ENCODE peak calls at places on chromosomes 16 and 17, in nine cellular contexts. One of them, this sample, is unnamed.

GRCh38 chr17:65218261-65218660 is 81.1 kb downstream of the RGS9 start:
- DNase-seq in NCI-H226: no peak
- DNase-seq in LNCaP clone FGC: no peak
- DNase-seq in CD4-positive, alpha-beta T cell: no peak
- DNase-seq in stimulated activated CD4-positive, alpha-beta T cell treated with anti-CD3 and anti-CD28 coated beads, Interleukin-15, amount 100 ng/mL, for 1 hour: no peak
- DNase-seq in hypothalamus: no peak
- DNase-seq in nephron progenitor cell: no peak
- DNase-seq in heart right ventricle: no peak
- DNase-seq in GM23248: no peak
- DNase-seq in this sample: no peak

GRCh38 chr17:30170415-30170987 is 53.9 kb downstream of the NSRP1 start:
- DNase-seq in LNCaP clone FGC: no peak
- DNase-seq in hypothalamus: no peak
- DNase-seq in CD4-positive, alpha-beta T cell: no peak
- DNase-seq in GM23248: no peak
- DNase-seq in stimulated activated CD4-positive, alpha-beta T cell treated with anti-CD3 and anti-CD28 coated beads, Interleukin-15, amount 100 ng/mL, for 1 hour: no peak
- DNase-seq in NCI-H226: no peak
- DNase-seq in nephron progenitor cell: no peak
- DNase-seq in heart right ventricle: no peak
- DNase-seq in this sample: no peak

GRCh38 chr17:76783146-76783545 is 45.2 kb downstream of the MFSD11 start:
- DNase-seq in CD4-positive, alpha-beta T cell: no peak
- DNase-seq in NCI-H226: no peak
- DNase-seq in stimulated activated CD4-positive, alpha-beta T cell treated with anti-CD3 and anti-CD28 coated beads, Interleukin-15, amount 100 ng/mL, for 1 hour: no peak
- DNase-seq in hypothalamus: no peak
- DNase-seq in heart right ventricle: no peak
- DNase-seq in GM23248: no peak
- DNase-seq in nephron progenitor cell: no peak
- DNase-seq in LNCaP clone FGC: no peak
- DNase-seq in this sample: no peak

GRCh38 chr17:49783051-49783715 is 5.3 kb upstream of the KAT7 start:
- DNase-seq in hypothalamus: no peak
- DNase-seq in nephron progenitor cell: no peak
- DNase-seq in stimulated activated CD4-positive, alpha-beta T cell treated with anti-CD3 and anti-CD28 coated beads, Interleukin-15, amount 100 ng/mL, for 1 hour: no peak
- DNase-seq in NCI-H226: no peak
- DNase-seq in heart right ventricle: peak
- DNase-seq in LNCaP clone FGC: no peak
- DNase-seq in CD4-positive, alpha-beta T cell: no peak
- DNase-seq in GM23248: no peak
- DNase-seq in this sample: no peak

GRCh38 chr17:38873646-38874380 is 4.0 kb downstream of the LASP1 start:
- DNase-seq in CD4-positive, alpha-beta T cell: no peak
- DNase-seq in NCI-H226: peak
- DNase-seq in LNCaP clone FGC: no peak
- DNase-seq in heart right ventricle: no peak
- DNase-seq in GM23248: peak
- DNase-seq in stimulated activated CD4-positive, alpha-beta T cell treated with anti-CD3 and anti-CD28 coated beads, Interleukin-15, amount 100 ng/mL, for 1 hour: no peak
- DNase-seq in nephron progenitor cell: no peak
- DNase-seq in hypothalamus: no peak
- DNase-seq in this sample: peak

GRCh38 chr17:57086069-57086930 is 1.3 kb downstream of the AKAP1 start:
- DNase-seq in hypothalamus: no peak
- DNase-seq in GM23248: peak
- DNase-seq in nephron progenitor cell: peak
- DNase-seq in NCI-H226: peak
- DNase-seq in heart right ventricle: no peak
- DNase-seq in CD4-positive, alpha-beta T cell: peak
- DNase-seq in stimulated activated CD4-positive, alpha-beta T cell treated with anti-CD3 and anti-CD28 coated beads, Interleukin-15, amount 100 ng/mL, for 1 hour: no peak
- DNase-seq in LNCaP clone FGC: no peak
- DNase-seq in this sample: peak

GRCh38 chr16:9092963-9093477 is 1.6 kb downstream of the HAPSTR1 start:
- DNase-seq in heart right ventricle: peak
- DNase-seq in nephron progenitor cell: peak
- DNase-seq in hypothalamus: no peak
- DNase-seq in LNCaP clone FGC: no peak
- DNase-seq in NCI-H226: no peak
- DNase-seq in CD4-positive, alpha-beta T cell: peak
- DNase-seq in GM23248: peak
- DNase-seq in stimulated activated CD4-positive, alpha-beta T cell treated with anti-CD3 and anti-CD28 coated beads, Interleukin-15, amount 100 ng/mL, for 1 hour: no peak
- DNase-seq in this sample: peak

GRCh38 chr17:2705263-2705662 is 6.3 kb downstream of the CLUH start:
- DNase-seq in GM23248: peak
- DNase-seq in stimulated activated CD4-positive, alpha-beta T cell treated with anti-CD3 and anti-CD28 coated beads, Interleukin-15, amount 100 ng/mL, for 1 hour: no peak
- DNase-seq in heart right ventricle: no peak
- DNase-seq in hypothalamus: no peak
- DNase-seq in nephron progenitor cell: no peak
- DNase-seq in CD4-positive, alpha-beta T cell: no peak
- DNase-seq in LNCaP clone FGC: no peak
- DNase-seq in NCI-H226: peak
- DNase-seq in this sample: no peak

GRCh38 chr17:43456661-43457361 is 27.0 kb upstream of the DHX8 start:
- DNase-seq in LNCaP clone FGC: no peak
- DNase-seq in hypothalamus: no peak
- DNase-seq in heart right ventricle: peak
- DNase-seq in nephron progenitor cell: no peak
- DNase-seq in GM23248: no peak
- DNase-seq in CD4-positive, alpha-beta T cell: no peak
- DNase-seq in stimulated activated CD4-positive, alpha-beta T cell treated with anti-CD3 and anti-CD28 coated beads, Interleukin-15, amount 100 ng/mL, for 1 hour: no peak
- DNase-seq in NCI-H226: no peak
- DNase-seq in this sample: no peak

GRCh38 chr16:28155293-28155692 is 56.5 kb downstream of the XPO6 start:
- DNase-seq in GM23248: no peak
- DNase-seq in hypothalamus: no peak
- DNase-seq in nephron progenitor cell: no peak
- DNase-seq in CD4-positive, alpha-beta T cell: no peak
- DNase-seq in LNCaP clone FGC: no peak
- DNase-seq in stimulated activated CD4-positive, alpha-beta T cell treated with anti-CD3 and anti-CD28 coated beads, Interleukin-15, amount 100 ng/mL, for 1 hour: no peak
- DNase-seq in heart right ventricle: no peak
- DNase-seq in NCI-H226: no peak
- DNase-seq in this sample: no peak

GRCh38 chr17:49456172-49456965 is 38.7 kb upstream of the NGFR start:
- DNase-seq in nephron progenitor cell: no peak
- DNase-seq in NCI-H226: peak
- DNase-seq in heart right ventricle: no peak
- DNase-seq in LNCaP clone FGC: no peak
- DNase-seq in GM23248: peak
- DNase-seq in CD4-positive, alpha-beta T cell: no peak
- DNase-seq in hypothalamus: no peak
- DNase-seq in stimulated activated CD4-positive, alpha-beta T cell treated with anti-CD3 and anti-CD28 coated beads, Interleukin-15, amount 100 ng/mL, for 1 hour: no peak
- DNase-seq in this sample: no peak

GRCh38 chr17:56700919-56701420 is 107.5 kb downstream of the NOG start:
- DNase-seq in CD4-positive, alpha-beta T cell: no peak
- DNase-seq in hypothalamus: no peak
- DNase-seq in nephron progenitor cell: no peak
- DNase-seq in GM23248: no peak
- DNase-seq in stimulated activated CD4-positive, alpha-beta T cell treated with anti-CD3 and anti-CD28 coated beads, Interleukin-15, amount 100 ng/mL, for 1 hour: no peak
- DNase-seq in LNCaP clone FGC: no peak
- DNase-seq in NCI-H226: no peak
- DNase-seq in heart right ventricle: no peak
- DNase-seq in this sample: no peak

GRCh38 chr16:68242926-68243858 is 2.0 kb upstream of the PLA2G15 start:
- DNase-seq in stimulated activated CD4-positive, alpha-beta T cell treated with anti-CD3 and anti-CD28 coated beads, Interleukin-15, amount 100 ng/mL, for 1 hour: no peak
- DNase-seq in heart right ventricle: no peak
- DNase-seq in CD4-positive, alpha-beta T cell: no peak
- DNase-seq in GM23248: no peak
- DNase-seq in hypothalamus: no peak
- DNase-seq in nephron progenitor cell: no peak
- DNase-seq in NCI-H226: no peak
- DNase-seq in LNCaP clone FGC: no peak
- DNase-seq in this sample: no peak

GRCh38 chr17:62735027-62735651 is 73.0 kb downstream of the MARCHF10 start:
- DNase-seq in NCI-H226: no peak
- DNase-seq in LNCaP clone FGC: no peak
- DNase-seq in hypothalamus: no peak
- DNase-seq in nephron progenitor cell: no peak
- DNase-seq in heart right ventricle: no peak
- DNase-seq in CD4-positive, alpha-beta T cell: no peak
- DNase-seq in GM23248: no peak
- DNase-seq in stimulated activated CD4-positive, alpha-beta T cell treated with anti-CD3 and anti-CD28 coated beads, Interleukin-15, amount 100 ng/mL, for 1 hour: no peak
- DNase-seq in this sample: no peak

This sample was measured in colonic mucosa.